ENCODE peak calls at places on chromosomes 3 and 15, in nine cellular contexts. N, J, Y, Q, D, B, A, C and P are unnamed samples.

GRCh38 chr15:25674948-25675347 is 188.2 kb downstream of the ATP10A start:
- DNase-seq in B (no peak), D (peak), Q (no peak), A (no peak), C (peak), N (no peak), J (no peak), Y (no peak), P (no peak)

GRCh38 chr3:94293793-94294195 is 230.9 kb downstream of the NSUN3 start:
- DNase-seq in D (no peak), N (no peak), A (no peak), C (no peak), Q (no peak), Y (no peak), B (no peak), J (no peak), P (no peak)

GRCh38 chr3:23324745-23325144 is 121.6 kb downstream of the UBE2E2 start:
- DNase-seq in N (no peak), D (no peak), J (no peak), Y (peak), B (no peak), C (no peak), A (peak), Q (peak), P (no peak)

GRCh38 chr15:39595621-39596221 is 14.8 kb downstream of the THBS1 start:
- DNase-seq in N (no peak), D (no peak), J (no peak), Q (no peak), Y (peak), C (no peak), A (peak), B (no peak), P (no peak)

GRCh38 chr3:46721009-46721408 is 3.3 kb upstream of the PRSS50 start:
- DNase-seq in B (peak), A (no peak), N (no peak), Q (no peak), D (no peak), J (no peak), Y (no peak), C (no peak), P (no peak)

GRCh38 chr3:58627580-58627894 is 39.0 kb downstream of the FAM3D start:
- DNase-seq in Y (no peak), D (no peak), Q (no peak), J (peak), N (no peak), C (no peak), A (peak), B (no peak), P (no peak)

GRCh38 chr15:90697180-90697579 is 20.0 kb upstream of the BLM start:
- DNase-seq in Q (no peak), D (no peak), J (no peak), A (no peak), N (no peak), Y (no peak), B (no peak), C (no peak), P (no peak)

GRCh38 chr3:179750720-179751328 is 98.0 kb downstream of the USP13 start:
- DNase-seq in D (no peak), B (no peak), A (peak), Y (peak), C (no peak), N (no peak), J (no peak), Q (no peak), P (no peak)

GRCh38 chr3:135868801-135869200 is 96.7 kb upstream of the PPP2R3A start:
- DNase-seq in N (no peak), Y (no peak), B (no peak), D (no peak), C (no peak), Q (no peak), J (no peak), A (no peak), P (no peak)

GRCh38 chr3:72185549-72186484 is 400.9 kb upstream of the PROK2 start:
- DNase-seq in J (no peak), B (no peak), A (peak), C (no peak), Y (peak), Q (peak), N (no peak), D (no peak), P (no peak)

GRCh38 chr3:83823095-83823494 is 1135.7 kb upstream of the CADM2 start:
- DNase-seq in N (no peak), Q (no peak), Y (no peak), J (no peak), D (no peak), B (no peak), A (no peak), C (no peak), P (no peak)

GRCh38 chr3:52779411-52780297 is 2.3 kb downstream of the ITIH1 start:
- DNase-seq in B (no peak), A (no peak), J (no peak), Q (peak), D (no peak), N (no peak), C (peak), Y (no peak), P (no peak)

GRCh38 chr3:157335677-157336076 is 101.0 kb upstream of the PTX3 start:
- DNase-seq in C (no peak), D (no peak), A (peak), N (no peak), J (no peak), Q (no peak), B (peak), Y (peak), P (no peak)

GRCh38 chr3:127042634-127043033 is 59.7 kb downstream of the PLXNA1 start:
- DNase-seq in C (peak), Y (no peak), B (no peak), Q (no peak), A (no peak), J (no peak), D (peak), N (no peak), P (no peak)

GRCh38 chr3:70855139-70855538 is 542.7 kb upstream of the MDFIC2 start:
- DNase-seq in A (peak), J (no peak), Y (peak), N (no peak), Q (no peak), B (no peak), C (no peak), D (no peak), P (no peak)

GRCh38 chr15:95718441-95718840 is 612.1 kb upstream of the NR2F2 start:
- DNase-seq in J (no peak), A (no peak), D (peak), Y (no peak), N (no peak), B (no peak), Q (no peak), C (no peak), P (peak)

GRCh38 chr15:78988361-78988911 is 43.6 kb upstream of the CTSH start:
- DNase-seq in D (peak), Y (peak), J (peak), N (no peak), Q (peak), A (peak), C (peak), B (no peak), P (no peak)

GRCh38 chr3:39378092-39378491 is 5.1 kb upstream of the SLC25A38 start:
- DNase-seq in D (no peak), N (peak), J (peak), Q (peak), B (peak), Y (peak), A (peak), C (no peak), P (no peak)

GRCh38 chr3:73280751-73281150 is 219.3 kb downstream of the EBLN2 start:
- DNase-seq in D (no peak), Y (no peak), A (no peak), Q (no peak), N (no peak), C (no peak), J (no peak), B (no peak), P (no peak)

GRCh38 chr3:66480666-66481065 is 20.2 kb downstream of the LRIG1 start:
- DNase-seq in B (no peak), J (no peak), Y (peak), C (no peak), D (no peak), Q (peak), A (no peak), N (no peak), P (no peak)

DNA sequence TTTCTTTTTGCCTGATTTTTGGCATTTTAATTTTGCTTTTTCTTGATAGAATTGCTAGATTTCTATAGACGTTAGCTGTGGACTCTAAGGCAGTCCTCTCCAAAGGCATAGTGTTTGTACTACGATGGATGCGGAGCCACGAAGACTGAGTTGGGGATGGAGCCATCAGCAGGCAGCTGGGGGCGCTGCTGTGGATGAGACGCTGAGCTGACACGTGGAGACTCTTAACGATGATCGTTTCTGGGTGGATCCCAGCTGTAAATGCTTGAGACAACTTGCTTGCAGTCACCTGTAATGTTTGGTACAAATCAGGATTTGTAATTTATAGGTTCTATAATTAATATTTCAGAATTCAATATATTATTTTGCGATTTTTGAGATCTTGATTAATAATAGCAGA is 13.3 kb upstream of the PPP1R2 start:
- DNase-seq in Y (no peak), B (peak), A (no peak), C (no peak), N (no peak), Q (peak), D (peak), J (no peak), P (no peak)
- TF ChIP-seq CTCF in Y (peak), B (peak), A (no peak), C (peak), N (peak), Q (peak), D (peak), J (no peak), P (no peak)

GRCh38 chr3:35659808-35660207 is 20.5 kb downstream of the ARPP21 start:
- DNase-seq in B (peak), C (no peak), J (no peak), Y (no peak), Q (no peak), A (no peak), N (no peak), D (peak), P (no peak)
- TF ChIP-seq CTCF in B (peak), C (no peak), J (no peak), Y (no peak), Q (no peak), A (no peak), N (peak), D (no peak), P (no peak)

DNA sequence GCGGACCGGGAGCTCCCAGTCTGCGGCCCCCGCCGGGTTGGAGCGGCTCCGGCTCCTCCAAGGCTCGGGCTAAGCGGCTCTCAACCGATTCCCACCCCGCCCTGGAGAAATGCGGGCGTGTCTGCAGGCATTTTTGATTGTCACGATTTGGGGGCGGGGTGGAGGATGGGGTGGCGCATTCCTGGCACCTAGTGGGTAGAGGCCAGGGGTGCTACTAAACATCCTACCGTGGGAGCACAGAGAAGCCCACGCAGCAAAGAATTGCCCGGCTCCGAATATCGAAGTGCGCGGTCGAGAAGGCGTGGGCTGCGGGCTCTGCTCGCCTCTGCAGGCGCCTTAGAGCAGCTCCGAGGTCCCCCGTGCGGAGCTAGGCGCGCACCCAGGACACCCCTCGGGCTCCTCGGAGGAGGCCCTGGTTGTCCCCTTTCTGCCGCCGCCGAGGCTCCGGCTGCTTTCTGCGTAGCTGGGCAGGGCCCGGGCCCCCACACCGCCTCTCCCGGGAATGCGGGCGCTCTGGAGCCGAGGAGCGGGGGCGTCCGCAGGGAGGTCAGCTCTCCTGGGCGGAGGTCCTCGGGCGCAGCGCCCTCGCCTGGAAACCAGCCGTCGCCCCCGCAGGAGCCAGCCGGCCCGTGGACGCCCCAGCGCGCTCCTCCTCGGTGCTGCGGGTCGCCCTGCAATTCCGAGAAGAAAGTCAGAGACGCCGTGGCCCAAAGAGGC is 16.5 kb upstream of the LAMP3 start:
- DNase-seq in N (peak), B (peak), D (peak), Q (peak), A (peak), Y (no peak), J (peak), C (peak), P (peak)
- TF ChIP-seq CTCF in N (peak), B (peak), D (no peak), Q (peak), A (no peak), Y (no peak), J (no peak), C (peak), P (peak)

GRCh38 chr15:51229907-51230328 is 108.5 kb downstream of the CYP19A1 start:
- DNase-seq in A (peak), N (no peak), Q (peak), B (peak), Y (peak), C (no peak), J (no peak), D (no peak), P (no peak)
- TF ChIP-seq CTCF in A (no peak), N (peak), Q (peak), B (peak), Y (peak), C (peak), J (no peak), D (no peak), P (peak)

DNA sequence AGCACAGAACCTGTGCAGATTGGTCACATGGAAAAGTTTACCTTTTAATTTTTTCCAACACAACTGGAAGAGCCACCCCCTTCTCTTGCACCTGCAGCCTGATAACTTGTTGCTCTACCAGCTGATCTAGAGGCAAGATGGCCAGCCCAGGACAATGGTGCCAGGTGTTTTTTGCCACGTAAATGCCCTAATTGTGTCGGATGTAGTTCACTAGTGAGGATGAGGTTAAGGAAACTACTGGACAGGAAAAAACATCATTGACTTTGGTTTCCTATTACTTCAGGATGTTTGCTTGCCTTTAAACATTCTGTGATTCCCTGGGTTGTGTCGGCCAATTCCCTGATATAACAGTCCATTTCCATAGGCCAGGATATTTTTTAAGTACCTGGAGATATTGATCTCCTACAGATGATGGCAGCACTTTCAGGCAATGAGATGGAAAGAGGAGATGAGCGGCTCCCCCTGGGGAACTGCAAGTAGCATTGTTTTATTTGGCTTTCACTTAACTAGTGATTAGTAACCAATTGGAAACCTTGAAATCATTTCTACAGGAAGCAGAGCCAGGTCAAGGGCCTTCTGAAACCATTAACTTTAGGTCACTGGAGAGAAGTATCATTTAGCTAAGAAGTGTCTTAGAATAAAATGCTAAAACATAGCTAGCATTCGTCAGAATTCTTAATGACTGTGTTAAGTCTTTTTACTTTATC is 72.5 kb downstream of the OSBPL10 start:
- DNase-seq in J (no peak), Q (no peak), D (no peak), N (no peak), B (peak), C (no peak), A (peak), Y (no peak), P (no peak)
- TF ChIP-seq CTCF in J (no peak), Q (no peak), D (no peak), N (no peak), B (peak), C (no peak), A (peak), Y (no peak), P (no peak)

GRCh38 chr3:3998140-3998977 is 199.1 kb downstream of the LRRN1 start:
- DNase-seq in B (peak), Q (peak), C (no peak), D (no peak), Y (no peak), A (peak), N (no peak), J (no peak), P (no peak)
- TF ChIP-seq CTCF in B (peak), Q (peak), C (peak), D (peak), Y (no peak), A (no peak), N (peak), J (no peak), P (no peak)

DNA sequence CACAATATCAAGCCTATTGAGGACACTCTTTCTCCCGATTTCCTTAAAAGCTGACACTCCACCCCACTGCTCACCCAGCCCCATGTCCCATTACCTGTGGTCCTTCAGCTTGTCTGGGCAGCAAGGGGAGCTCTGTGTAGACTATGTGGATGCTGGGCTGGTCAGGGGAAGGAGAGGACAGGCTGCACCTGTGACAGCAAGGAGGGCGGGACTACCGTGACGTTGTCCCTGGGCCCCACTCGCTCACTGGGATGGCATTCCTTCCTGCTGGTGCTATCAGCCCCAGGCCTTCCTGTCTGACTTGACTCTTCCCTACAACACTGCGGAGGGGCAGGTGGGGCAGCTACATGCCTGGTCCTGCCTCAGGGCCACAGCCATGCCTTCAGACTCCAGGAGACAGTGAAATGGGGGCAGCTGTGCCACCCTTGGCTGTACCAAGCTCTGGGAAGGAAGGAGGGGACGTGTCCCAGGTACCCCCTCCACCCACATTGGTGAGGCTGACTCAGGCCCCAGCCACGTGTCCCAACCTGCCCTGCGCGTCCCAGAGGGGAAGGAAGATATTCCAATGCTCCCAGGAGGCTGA is at the start of gene TMEM40:
- DNase-seq in B (peak), Y (no peak), D (no peak), Q (no peak), C (no peak), N (no peak), J (no peak), A (no peak), P (peak)
- TF ChIP-seq CTCF in B (no peak), Y (no peak), D (no peak), Q (no peak), C (no peak), N (no peak), J (no peak), A (no peak), P (no peak)

DNA sequence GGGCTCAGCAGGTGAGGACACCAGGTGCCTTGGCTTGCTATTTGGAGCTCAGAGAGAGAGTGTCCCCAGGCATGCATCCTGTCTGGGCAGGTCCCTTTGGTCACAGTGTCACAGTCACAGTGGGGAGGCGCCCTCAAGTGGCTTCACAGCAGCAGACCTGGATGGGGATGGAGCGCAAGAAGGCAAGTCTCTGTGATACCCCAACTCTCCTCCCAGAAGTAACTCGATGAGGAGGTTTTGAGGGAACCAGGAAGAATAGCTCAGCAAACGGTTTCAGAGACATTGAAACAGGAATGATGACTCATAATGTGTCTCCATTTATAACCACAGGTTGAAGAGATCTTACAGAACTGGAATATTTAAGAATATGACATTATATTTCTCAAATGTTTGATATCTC is 66.5 kb upstream of the SH3GL3 start:
- DNase-seq in B (peak), Y (peak), Q (peak), N (peak), C (peak), D (no peak), J (no peak), A (peak), P (no peak)
- TF ChIP-seq CTCF in B (peak), Y (peak), Q (peak), N (peak), C (peak), D (no peak), J (peak), A (peak), P (no peak)

DNA sequence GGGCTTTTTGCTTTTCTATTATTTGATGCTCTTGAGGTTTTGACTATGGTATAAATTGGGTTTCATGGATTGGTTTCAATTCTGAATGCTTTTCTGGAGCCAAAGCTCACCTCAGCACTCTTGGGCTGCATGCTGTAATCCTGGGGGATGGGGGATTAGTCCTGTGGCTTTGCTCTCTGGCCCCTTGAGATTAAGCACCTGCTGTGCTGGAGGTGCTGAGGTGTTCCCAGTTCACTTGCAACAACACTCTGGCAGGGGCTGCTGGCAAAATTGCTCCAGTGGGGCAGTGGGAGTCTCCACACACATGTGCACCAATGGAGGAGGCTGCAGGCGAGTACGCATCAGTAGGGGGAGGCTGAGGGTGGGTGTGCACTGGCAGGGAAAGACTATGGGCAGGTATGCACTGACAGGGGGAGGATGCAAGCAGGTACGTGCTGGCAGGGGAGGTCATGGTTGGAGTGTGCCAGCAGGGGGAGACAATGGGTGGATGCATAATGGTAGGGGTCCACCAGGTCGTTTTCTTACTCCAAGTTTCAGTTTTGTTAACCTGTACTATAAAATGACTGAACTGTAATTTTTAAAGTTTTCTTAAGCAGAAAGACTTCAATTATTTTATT is 489.2 kb downstream of the FGF12 start:
- DNase-seq in A (no peak), Y (no peak), Q (no peak), B (peak), D (no peak), C (no peak), N (no peak), J (no peak), P (no peak)
- TF ChIP-seq CTCF in A (no peak), Y (no peak), Q (no peak), B (peak), D (no peak), C (no peak), N (peak), J (no peak), P (no peak)

DNA sequence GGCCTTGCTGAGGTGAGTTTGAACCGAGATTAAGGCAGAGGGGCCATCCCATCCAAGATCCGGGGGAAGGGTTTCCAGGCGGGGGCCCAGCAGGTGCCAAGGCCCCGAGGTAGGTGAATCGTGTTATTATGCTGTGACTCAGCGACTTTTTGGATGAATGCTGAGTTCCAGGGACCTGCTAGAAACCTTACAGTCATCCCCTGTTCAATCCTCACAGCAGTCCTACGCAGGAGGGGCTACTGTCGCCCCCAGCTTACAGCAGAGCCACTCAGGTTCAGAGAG is 40.9 kb downstream of the DNAJB8 start:
- DNase-seq in N (no peak), J (no peak), C (no peak), A (no peak), D (no peak), Y (no peak), B (no peak), Q (no peak), P (no peak)
- TF ChIP-seq CTCF in N (no peak), J (no peak), C (no peak), A (no peak), D (no peak), Y (no peak), B (no peak), Q (no peak), P (no peak)